ENCODE peak calls at places on chromosome 16, in six cellular contexts. X is suprapubic skin; N is mesendoderm; U is cardiac muscle cell; M is HCT116; G is naive thymus-derived CD4-positive, alpha-beta T cell. C is an unnamed sample. For H3K27me3 and H3K4me1, the result is how much of the 10 kb centered on the place peaks cover.

GRCh38 chr16:56294599-56294998 is 103.3 kb downstream of the GNAO1 start:
- DNase-seq in X (no peak), N (no peak), U (peak), M (no peak), G (no peak), C (no peak)

GRCh38 chr16:10787304-10787703 is 31.3 kb downstream of the TVP23A start:
- DNase-seq in X (no peak), N (peak), U (no peak), M (no peak), G (no peak), C (no peak)

GRCh38 chr16:70749006-70749678 is 51.8 kb downstream of the VAC14 start:
- DNase-seq in X (no peak), N (no peak), U (no peak), M (no peak), G (no peak), C (no peak)

GRCh38 chr16:57749101-57749692 is 13.6 kb downstream of the KATNB1 start:
- DNase-seq in X (no peak), N (no peak), U (no peak), M (no peak), G (no peak), C (no peak)

GRCh38 chr16:28491080-28491969 is 549 bp downstream of the CLN3 start:
- DNase-seq in X (no peak), N (peak), U (peak), M (no peak), G (no peak), C (no peak)

GRCh38 chr16:19744670-19745069 is 26.6 kb downstream of the IQCK start:
- DNase-seq in X (no peak), N (no peak), U (no peak), M (no peak), G (no peak), C (no peak)

GRCh38 chr16:695355-696089 is 5.3 kb upstream of the WDR24 start:
- DNase-seq in X (no peak), N (no peak), U (no peak), M (no peak), G (peak), C (peak)

GRCh38 chr16:87715658-87716057 is 50.1 kb downstream of the KLHDC4 start:
- DNase-seq in X (no peak), N (no peak), U (no peak), M (no peak), G (no peak), C (no peak)

GRCh38 chr16:49057391-49057790 is 224.2 kb downstream of the CBLN1 start:
- DNase-seq in X (no peak), N (no peak), U (no peak), M (no peak), G (no peak), C (no peak)

GRCh38 chr16:88941933-88942909 is 34.8 kb downstream of the CBFA2T3 start:
- DNase-seq in X (no peak), N (peak), U (peak), M (peak), G (peak), C (peak)

GRCh38 chr16:53530741-53531140 is 27.7 kb upstream of the AKTIP start:
- DNase-seq in X (no peak), N (no peak), U (no peak), M (no peak), G (no peak), C (no peak)

GRCh38 chr16:20901068-20901440 is 483 bp downstream of the LYRM1 start:
- DNase-seq in X (no peak), N (peak), U (no peak), M (no peak), G (peak), C (no peak)

GRCh38 chr16:67451704-67452435 is 20.9 kb downstream of the HSD11B2 start:
- DNase-seq in X (no peak), N (no peak), U (no peak), M (no peak), G (no peak), C (no peak)

GRCh38 chr16:48210747-48211146 is 33.4 kb upstream of the LONP2 start:
- DNase-seq in X (no peak), N (no peak), U (no peak), M (no peak), G (no peak), C (no peak)

GRCh38 chr16:84175351-84176081 is 11.3 kb downstream of the TAF1C start:
- DNase-seq in X (no peak), N (peak), U (no peak), M (no peak), G (peak), C (peak)

GRCh38 chr16:69859105-69859969 is 91.8 kb upstream of the CLEC18A start:
- DNase-seq in X (no peak), N (peak), U (no peak), M (peak), G (no peak), C (no peak)

GRCh38 chr16:48609453-48610023 is 442 bp downstream of the N4BP1 start:
- DNase-seq in X (no peak), N (peak), U (peak), M (no peak), G (peak), C (no peak)

GRCh38 chr16:83513006-83513755 is 294.6 kb upstream of the HSBP1 start:
- DNase-seq in X (no peak), N (no peak), U (peak), M (no peak), G (no peak), C (no peak)

GRCh38 chr16:11781773-11782172 is 15.3 kb downstream of the ZC3H7A start:
- DNase-seq in X (no peak), N (no peak), U (no peak), M (no peak), G (no peak), C (no peak)

GRCh38 chr16:73433493-73434307 is 385.8 kb upstream of the ZFHX3 start:
- DNase-seq in X (no peak), N (no peak), U (no peak), M (no peak), G (no peak), C (no peak)

GRCh38 chr16:79810449-79811189 is 210.1 kb upstream of the MAF start:
- DNase-seq in X (no peak), N (peak), U (no peak), M (no peak), G (no peak), C (no peak)

GRCh38 chr16:49484936-49485335 is 111.3 kb downstream of the C16orf78 start:
- DNase-seq in X (no peak), N (no peak), U (no peak), M (no peak), G (no peak), C (no peak)

GRCh38 chr16:1989826-1990335 is at the start of gene SYNGR3:
- DNase-seq in X (no peak), N (peak), U (no peak), M (no peak), G (no peak), C (no peak)

GRCh38 chr16:74034862-74035261 is 261.8 kb upstream of the PSMD7 start:
- DNase-seq in X (no peak), N (peak), U (peak), M (peak), G (no peak), C (no peak)

GRCh38 chr16:71722801-71723536 is 1.5 kb downstream of the PHLPP2 start:
- DNase-seq in X (peak), N (peak), U (peak), M (peak), G (peak), C (peak)

GRCh38 chr16:85941863-85942644 is 43.1 kb downstream of the IRF8 start:
- DNase-seq in X (no peak), N (no peak), U (no peak), M (no peak), G (no peak), C (no peak)
- H3K27me3 ChIP-seq in X (half or more), N (under half), U (under half), M (half or more), G (under half), C (under half)

DNA sequence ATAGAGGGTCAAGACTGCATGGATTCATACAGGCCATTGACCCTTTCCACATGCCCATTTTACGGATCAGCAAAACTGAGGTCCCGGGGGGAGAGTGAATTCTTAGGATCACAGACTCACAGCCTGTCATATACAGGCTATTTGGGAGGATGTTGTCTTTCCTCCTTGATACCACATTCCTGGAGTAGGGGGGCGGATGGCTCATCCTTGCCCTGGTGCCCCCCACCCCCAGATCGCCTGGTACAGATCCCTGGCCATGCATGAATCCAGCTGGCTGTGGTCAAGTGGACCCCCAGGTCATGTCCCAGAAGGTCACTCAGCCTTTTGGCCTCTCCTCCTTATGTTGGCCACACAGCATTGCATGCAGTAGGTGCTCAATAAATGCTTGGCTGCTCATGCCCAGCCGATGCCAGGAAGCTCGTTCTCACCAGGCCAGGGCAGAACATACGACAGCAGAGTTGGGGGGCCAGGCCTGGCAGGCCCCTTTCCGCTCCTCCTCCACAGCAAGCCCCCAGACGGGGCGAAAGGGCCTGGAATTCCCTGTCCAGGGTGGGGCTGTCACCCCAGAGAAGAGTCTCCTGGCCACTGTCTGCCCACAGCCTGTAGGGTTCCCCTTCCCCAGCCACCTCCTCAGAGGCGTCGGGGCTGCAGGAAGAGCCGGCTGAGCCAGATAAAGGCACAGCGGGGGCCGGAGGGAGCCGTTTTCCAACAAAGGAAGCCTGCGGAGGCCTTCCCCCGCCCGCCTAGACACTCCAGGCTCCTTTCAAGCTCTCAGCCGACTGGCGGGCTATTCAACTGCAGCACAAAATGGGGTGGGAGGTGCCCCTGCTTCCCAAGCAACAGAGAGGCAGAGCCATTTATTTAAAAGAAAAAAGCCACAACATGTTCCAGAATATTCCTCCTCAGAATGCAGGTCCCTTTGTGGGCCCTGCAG is 215.7 kb upstream of the CIBAR2 start:
- DNase-seq in X (no peak), N (peak), U (peak), M (peak), G (no peak), C (no peak)
- H3K4me3 ChIP-seq in X (no peak), N (no peak), U (no peak), M (peak), G (no peak), C (no peak)

GRCh38 chr16:4377573-4378146 is 6.0 kb downstream of the VASN start:
- DNase-seq in X (no peak), N (peak), U (no peak), M (no peak), G (no peak), C (no peak)
- H3K4me1 ChIP-seq in X (half or more), N (under half), U (under half), M (half or more), G (under half), C (under half)

DNA sequence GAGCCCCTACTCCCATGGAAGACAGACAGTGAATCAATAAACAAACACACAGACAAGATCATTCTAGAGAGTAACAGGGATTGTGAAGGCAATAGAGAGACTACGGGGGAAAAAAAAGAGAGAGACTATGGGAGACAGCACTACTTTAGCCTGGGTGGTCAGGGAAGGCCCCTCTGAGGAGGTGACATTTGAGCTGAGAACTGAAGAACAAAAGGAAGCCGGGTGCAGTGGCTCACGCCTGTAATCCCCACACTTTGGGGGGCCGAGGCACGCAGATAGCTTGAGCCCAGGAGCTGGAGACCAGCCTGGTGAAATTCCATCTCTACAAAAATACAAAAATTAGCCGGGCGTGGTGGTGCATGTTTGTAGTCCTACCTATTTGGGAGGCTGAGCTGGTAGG is 29.2 kb downstream of the SALL1 start:
- DNase-seq in X (no peak), N (no peak), U (no peak), M (no peak), G (no peak), C (no peak)
- H3K27me3 ChIP-seq in X (under half), N (under half), U (under half), M (under half), G (under half), C (under half)

DNA sequence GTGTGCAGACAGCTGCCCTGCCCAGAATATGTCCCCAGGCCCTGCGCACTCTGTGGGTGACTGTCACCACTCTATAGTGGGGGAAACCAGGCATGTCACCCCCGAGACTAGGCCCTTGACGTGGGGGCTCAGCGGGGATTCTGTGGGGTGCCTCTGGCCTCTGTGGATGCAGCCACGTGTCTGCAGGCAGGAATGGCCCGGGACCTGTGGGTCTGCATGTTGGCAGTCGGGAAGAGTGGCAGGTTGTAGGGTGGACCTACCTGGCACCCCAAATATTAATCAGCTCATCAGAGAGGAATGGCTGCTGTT is 954 bp downstream of the IL32 start:
- DNase-seq in X (no peak), N (no peak), U (no peak), M (no peak), G (no peak), C (no peak)
- H3K4me3 ChIP-seq in X (peak), N (no peak), U (no peak), M (peak), G (peak), C (peak)